ENCODE peak calls at places on chromosomes 12 and 14, in four cellular contexts. One of them, this sample, is unnamed. For H3K4me1, the result is how much of the 10 kb centered on the place peaks cover.

GRCh38 chr14:34138175-34138574 is 187.3 kb upstream of the EGLN3 start:
- DNase-seq in Panc1: no peak
- DNase-seq in breast epithelium: no peak
- DNase-seq in upper lobe of left lung: peak
- DNase-seq in this sample: no peak

GRCh38 chr14:96268426-96269358 is 12.7 kb downstream of the BDKRB1 start:
- DNase-seq in Panc1: no peak
- DNase-seq in breast epithelium: no peak
- DNase-seq in upper lobe of left lung: peak
- DNase-seq in this sample: no peak

GRCh38 chr14:104870368-104871144 is 5.5 kb downstream of the CEP170B start:
- DNase-seq in Panc1: no peak
- DNase-seq in breast epithelium: no peak
- DNase-seq in upper lobe of left lung: no peak
- DNase-seq in this sample: peak

GRCh38 chr12:121872546-121873223 is 14.0 kb upstream of the HPD start:
- DNase-seq in Panc1: no peak
- DNase-seq in breast epithelium: no peak
- DNase-seq in upper lobe of left lung: no peak
- DNase-seq in this sample: peak

GRCh38 chr12:6183689-6184441 is 16.3 kb upstream of the CD9 start:
- DNase-seq in Panc1: no peak
- DNase-seq in breast epithelium: no peak
- DNase-seq in upper lobe of left lung: peak
- DNase-seq in this sample: peak

GRCh38 chr12:106861984-106862894 is 87.8 kb downstream of the RIC8B start:
- DNase-seq in Panc1: no peak
- DNase-seq in breast epithelium: no peak
- DNase-seq in upper lobe of left lung: no peak
- DNase-seq in this sample: no peak

GRCh38 chr12:54217774-54218221 is 29.0 kb upstream of the SMUG1 start:
- DNase-seq in Panc1: no peak
- DNase-seq in breast epithelium: no peak
- DNase-seq in upper lobe of left lung: no peak
- DNase-seq in this sample: peak

GRCh38 chr12:19846561-19846960 is 407.3 kb downstream of the AEBP2 start:
- DNase-seq in Panc1: no peak
- DNase-seq in breast epithelium: no peak
- DNase-seq in upper lobe of left lung: no peak
- DNase-seq in this sample: no peak

GRCh38 chr12:122793685-122794106 is 19.3 kb downstream of the CCDC62 start:
- DNase-seq in Panc1: peak
- DNase-seq in breast epithelium: no peak
- DNase-seq in upper lobe of left lung: no peak
- DNase-seq in this sample: no peak

GRCh38 chr12:93042283-93042682 is 113.2 kb upstream of the EEA1 start:
- DNase-seq in Panc1: no peak
- DNase-seq in breast epithelium: no peak
- DNase-seq in upper lobe of left lung: no peak
- DNase-seq in this sample: no peak

GRCh38 chr14:68255697-68256178 is 436.2 kb downstream of the RAD51B start:
- DNase-seq in Panc1: no peak
- DNase-seq in breast epithelium: no peak
- DNase-seq in upper lobe of left lung: no peak
- DNase-seq in this sample: no peak

GRCh38 chr12:57881035-57881973 is 34.8 kb upstream of the CTDSP2 start:
- DNase-seq in Panc1: no peak
- DNase-seq in breast epithelium: peak
- DNase-seq in upper lobe of left lung: no peak
- DNase-seq in this sample: no peak

GRCh38 chr12:123479442-123480180 is 21.7 kb downstream of the SNRNP35 start:
- DNase-seq in Panc1: no peak
- DNase-seq in breast epithelium: no peak
- DNase-seq in upper lobe of left lung: no peak
- DNase-seq in this sample: no peak

GRCh38 chr12:57340104-57340503 is 89.1 kb upstream of the STAC3 start:
- DNase-seq in Panc1: no peak
- DNase-seq in breast epithelium: no peak
- DNase-seq in upper lobe of left lung: peak
- DNase-seq in this sample: peak

GRCh38 chr12:104695453-104696148 is 238.9 kb downstream of the CHST11 start:
- DNase-seq in Panc1: no peak
- DNase-seq in breast epithelium: no peak
- DNase-seq in upper lobe of left lung: no peak
- DNase-seq in this sample: no peak

GRCh38 chr12:90859591-90859990 is 95.4 kb downstream of the CCER1 start:
- DNase-seq in Panc1: no peak
- DNase-seq in breast epithelium: no peak
- DNase-seq in upper lobe of left lung: no peak
- DNase-seq in this sample: no peak

GRCh38 chr14:94601961-94602391 is 10.2 kb upstream of the SERPINA3 start:
- DNase-seq in Panc1: no peak
- DNase-seq in breast epithelium: peak
- DNase-seq in upper lobe of left lung: peak
- DNase-seq in this sample: peak

GRCh38 chr12:27276275-27276674 is 32.2 kb downstream of the STK38L start:
- DNase-seq in Panc1: no peak
- DNase-seq in breast epithelium: no peak
- DNase-seq in upper lobe of left lung: no peak
- DNase-seq in this sample: no peak
- H3K4me1 ChIP-seq in Panc1: under half
- H3K4me1 ChIP-seq in breast epithelium: under half
- H3K4me1 ChIP-seq in upper lobe of left lung: under half
- H3K4me1 ChIP-seq in this sample: half or more

GRCh38 chr14:77044776-77045569 is 16.5 kb upstream of the IRF2BPL start:
- DNase-seq in Panc1: no peak
- DNase-seq in breast epithelium: no peak
- DNase-seq in upper lobe of left lung: no peak
- DNase-seq in this sample: no peak

GRCh38 chr14:77045570-77045890 is 17.0 kb upstream of the IRF2BPL start:
- DNase-seq in Panc1: no peak
- DNase-seq in breast epithelium: no peak
- DNase-seq in upper lobe of left lung: peak
- DNase-seq in this sample: peak

GRCh38 chr14:77041837-77042557 is 13.5 kb upstream of the IRF2BPL start:
- DNase-seq in Panc1: no peak
- DNase-seq in breast epithelium: peak
- DNase-seq in upper lobe of left lung: peak
- DNase-seq in this sample: peak

GRCh38 chr14:77043984-77044485 is 15.5 kb upstream of the IRF2BPL start:
- DNase-seq in Panc1: no peak
- DNase-seq in breast epithelium: no peak
- DNase-seq in upper lobe of left lung: no peak
- DNase-seq in this sample: no peak

DNA sequence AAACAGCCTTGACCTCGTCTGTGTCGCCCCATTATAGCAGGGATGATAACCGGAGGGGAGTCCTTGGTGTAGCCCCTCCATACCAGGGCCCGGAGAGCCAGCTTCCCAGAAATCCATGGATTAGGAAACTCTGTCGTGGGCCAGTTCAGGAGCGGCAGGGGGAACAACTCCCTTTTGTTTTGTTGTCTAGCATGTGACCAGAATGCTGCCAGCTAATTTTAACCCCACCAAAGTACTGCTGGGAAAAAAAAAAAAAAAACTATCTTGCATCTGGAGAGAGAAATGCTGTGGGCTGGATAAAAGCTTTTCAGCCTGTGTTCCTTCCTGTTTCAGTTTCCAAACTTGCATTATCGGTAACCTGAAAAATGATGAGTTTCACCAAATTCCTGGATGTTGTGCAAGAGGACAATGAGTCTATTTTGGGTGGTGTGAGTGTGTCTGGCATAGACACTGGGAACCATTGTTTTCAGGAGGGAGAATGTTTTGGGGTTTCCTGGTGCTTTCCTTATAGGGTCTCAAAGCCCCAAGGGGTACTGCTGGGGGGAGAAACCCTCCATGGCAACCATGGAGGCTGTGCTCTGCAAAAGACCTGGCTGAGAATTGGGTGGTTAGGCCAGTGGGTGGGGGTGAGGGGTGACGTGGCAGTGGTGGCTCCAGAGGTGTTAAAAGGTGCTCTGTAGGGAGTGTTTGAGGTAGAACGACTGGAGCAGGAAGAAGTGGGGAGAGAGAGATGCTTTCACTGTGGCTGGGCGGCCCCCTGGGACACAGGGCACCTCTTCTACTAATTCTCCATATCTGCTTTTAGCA is 14.9 kb upstream of the IRF2BPL start:
- DNase-seq in Panc1: no peak
- DNase-seq in breast epithelium: peak
- DNase-seq in upper lobe of left lung: no peak
- DNase-seq in this sample: no peak
- TF ChIP-seq POLR2AphosphoS5 in Panc1: no peak
- TF ChIP-seq POLR2AphosphoS5 in breast epithelium: peak
- TF ChIP-seq POLR2AphosphoS5 in upper lobe of left lung: peak
- TF ChIP-seq POLR2AphosphoS5 in this sample: peak

GRCh38 chr12:83343767-83344166 is 657.1 kb downstream of the TMTC2 start:
- DNase-seq in Panc1: no peak
- DNase-seq in breast epithelium: no peak
- DNase-seq in upper lobe of left lung: no peak
- DNase-seq in this sample: no peak
- H3K4me1 ChIP-seq in Panc1: under half
- H3K4me1 ChIP-seq in breast epithelium: under half
- H3K4me1 ChIP-seq in upper lobe of left lung: under half
- H3K4me1 ChIP-seq in this sample: under half

GRCh38 chr14:64541971-64542838 is 1.7 kb downstream of the HSPA2 start:
- DNase-seq in Panc1: no peak
- DNase-seq in breast epithelium: no peak
- DNase-seq in upper lobe of left lung: no peak
- DNase-seq in this sample: no peak

GRCh38 chr14:64540208-64541202 is at the start of gene HSPA2:
- DNase-seq in Panc1: peak
- DNase-seq in breast epithelium: peak
- DNase-seq in upper lobe of left lung: peak
- DNase-seq in this sample: peak

GRCh38 chr14:64542839-64543207 is 2.3 kb downstream of the HSPA2 start:
- DNase-seq in Panc1: no peak
- DNase-seq in breast epithelium: no peak
- DNase-seq in upper lobe of left lung: no peak
- DNase-seq in this sample: no peak

GRCh38 chr14:64539186-64539552 is 1.4 kb upstream of the HSPA2 start:
- DNase-seq in Panc1: no peak
- DNase-seq in breast epithelium: no peak
- DNase-seq in upper lobe of left lung: no peak
- DNase-seq in this sample: no peak

DNA sequence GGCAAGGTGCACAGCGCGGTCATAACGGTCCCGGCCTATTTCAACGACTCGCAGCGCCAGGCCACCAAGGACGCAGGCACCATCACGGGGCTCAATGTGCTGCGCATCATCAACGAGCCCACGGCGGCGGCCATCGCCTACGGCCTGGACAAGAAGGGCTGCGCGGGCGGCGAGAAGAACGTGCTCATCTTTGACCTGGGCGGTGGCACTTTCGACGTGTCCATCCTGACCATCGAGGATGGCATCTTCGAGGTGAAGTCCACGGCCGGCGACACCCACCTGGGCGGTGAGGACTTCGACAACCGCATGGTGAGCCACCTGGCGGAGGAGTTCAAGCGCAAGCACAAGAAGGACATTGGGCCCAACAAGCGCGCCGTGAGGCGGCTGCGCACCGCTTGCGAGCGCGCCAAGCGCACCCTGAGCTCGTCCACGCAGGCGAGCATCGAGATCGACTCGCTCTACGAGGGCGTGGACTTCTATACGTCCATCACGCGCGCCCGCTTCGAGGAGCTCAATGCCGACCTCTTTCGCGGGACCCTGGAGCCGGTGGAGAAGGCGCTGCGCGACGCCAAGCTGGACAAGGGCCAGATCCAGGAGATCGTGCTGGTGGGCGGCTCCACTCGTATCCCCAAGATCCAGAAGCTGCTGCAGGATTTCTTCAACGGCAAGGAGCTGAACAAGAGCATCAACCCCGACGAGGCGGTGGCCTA is 875 bp downstream of the HSPA2 start:
- DNase-seq in Panc1: no peak
- DNase-seq in breast epithelium: no peak
- DNase-seq in upper lobe of left lung: no peak
- DNase-seq in this sample: no peak
- TF ChIP-seq POLR2AphosphoS5 in Panc1: no peak
- TF ChIP-seq POLR2AphosphoS5 in breast epithelium: no peak
- TF ChIP-seq POLR2AphosphoS5 in upper lobe of left lung: no peak
- TF ChIP-seq POLR2AphosphoS5 in this sample: no peak

This sample was measured in stomach.